ENCODE peak calls at places on chromosomes 5 and 9, in six cellular contexts. V is CD4-positive, CD25-positive, alpha-beta regulatory T cell; Q is neural progenitor cell; G is naive thymus-derived CD4-positive, alpha-beta T cell; I is ascending aorta; L is ovary. C is an unnamed sample. For H3K9me3 and H3K4me1, the result is how much of the 10 kb centered on the place peaks cover.

GRCh38 chr5:88883566-88884434 is 816 bp upstream of the MEF2C start:
- DNase-seq in V (no peak), G (no peak), L (peak), Q (peak), I (peak), C (peak)

GRCh38 chr5:135829681-135830383 is 4.6 kb upstream of the SLC25A48 start:
- DNase-seq in Q (peak), V (no peak), L (no peak), I (peak), G (no peak), C (peak)

GRCh38 chr5:137022725-137023124 is 476.4 kb downstream of the SPOCK1 start:
- DNase-seq in V (no peak), L (no peak), G (no peak), I (no peak), Q (no peak), C (no peak)

GRCh38 chr9:123323482-123324013 is 32.4 kb upstream of the CRB2 start:
- DNase-seq in G (no peak), V (no peak), L (no peak), I (no peak), Q (no peak), C (no peak)

GRCh38 chr5:54717870-54718269 is 200.3 kb downstream of the SNX18 start:
- DNase-seq in V (no peak), L (no peak), G (no peak), I (no peak), Q (no peak), C (no peak)

GRCh38 chr5:10151656-10152055 is 98.0 kb downstream of the ATPSCKMT start:
- DNase-seq in G (no peak), I (no peak), Q (no peak), V (no peak), L (no peak), C (no peak)

GRCh38 chr9:124282442-124283231 is 24.9 kb downstream of the NEK6 start:
- DNase-seq in I (peak), Q (no peak), V (no peak), G (no peak), L (peak), C (peak)

GRCh38 chr9:133914483-133915342 is 77.4 kb downstream of the VAV2 start:
- DNase-seq in G (no peak), L (no peak), V (no peak), I (no peak), Q (peak), C (no peak)

GRCh38 chr5:132677191-132677590 is 3.4 kb downstream of the IL4 start:
- DNase-seq in Q (peak), I (peak), G (no peak), L (no peak), V (no peak), C (no peak)

GRCh38 chr9:137138058-137138697 is 776 bp upstream of the GRIN1 start:
- DNase-seq in Q (peak), V (no peak), I (no peak), L (no peak), G (no peak), C (no peak)

GRCh38 chr5:90740244-90740799 is 181.7 kb downstream of the ADGRV1 start:
- DNase-seq in Q (no peak), V (no peak), I (no peak), L (no peak), G (no peak), C (no peak)

GRCh38 chr5:14726066-14726838 is 61.7 kb downstream of the OTULIN start:
- DNase-seq in Q (no peak), V (no peak), L (no peak), G (no peak), I (no peak), C (no peak)

GRCh38 chr9:106420511-106420944 is 442.4 kb upstream of the ZNF462 start:
- DNase-seq in V (no peak), I (no peak), L (no peak), G (no peak), Q (no peak), C (no peak)

GRCh38 chr5:180636403-180637075 is 12.9 kb downstream of the FLT4 start:
- DNase-seq in G (no peak), V (no peak), I (no peak), L (peak), Q (no peak), C (peak)

GRCh38 chr9:95813923-95814322 is 61.6 kb upstream of the ERCC6L2 start:
- DNase-seq in Q (no peak), I (no peak), G (no peak), L (no peak), V (no peak), C (no peak)

GRCh38 chr5:132836852-132837251 is 6.4 kb upstream of the SHROOM1 start:
- DNase-seq in G (no peak), V (no peak), I (peak), Q (no peak), L (no peak), C (no peak)

GRCh38 chr9:72149231-72149975 is at the start of gene GDA:
- DNase-seq in G (no peak), I (no peak), Q (peak), V (no peak), L (no peak), C (no peak)

GRCh38 chr5:142865631-142866030 is 95.5 kb downstream of the ARHGAP26 start:
- DNase-seq in L (no peak), V (no peak), Q (no peak), I (no peak), G (no peak), C (no peak)

GRCh38 chr5:142474426-142474825 is 149.6 kb upstream of the SPRY4 start:
- DNase-seq in L (no peak), Q (no peak), G (no peak), I (no peak), V (no peak), C (no peak)

GRCh38 chr5:61641748-61642565 is 309.9 kb downstream of the ZSWIM6 start:
- DNase-seq in V (no peak), L (no peak), G (no peak), Q (no peak), I (no peak), C (no peak)

GRCh38 chr5:156883316-156883875 is 33.3 kb downstream of the PPP1R2B start:
- DNase-seq in Q (no peak), V (no peak), L (no peak), G (no peak), I (no peak), C (no peak)

GRCh38 chr9:22084336-22085035 is 75.4 kb upstream of the CDKN2B start:
- DNase-seq in I (no peak), G (no peak), Q (no peak), L (no peak), V (no peak), C (no peak)

GRCh38 chr9:34047864-34048729 is 590 bp downstream of the UBAP2 start:
- DNase-seq in Q (peak), V (peak), I (peak), L (peak), G (no peak), C (peak)

GRCh38 chr9:134645607-134646365 is 4.2 kb downstream of the COL5A1 start:
- DNase-seq in L (no peak), G (no peak), I (no peak), Q (no peak), V (no peak), C (no peak)

GRCh38 chr5:60744682-60745081 is 44.7 kb upstream of the DEPDC1B start:
- DNase-seq in V (no peak), Q (no peak), L (no peak), I (no peak), G (no peak), C (no peak)

GRCh38 chr9:87714819-87715218 is 11.1 kb upstream of the CTSL start:
- DNase-seq in V (no peak), G (no peak), Q (no peak), I (no peak), L (peak), C (no peak)

GRCh38 chr9:97703437-97704326 is 6.5 kb upstream of the XPA start:
- DNase-seq in Q (no peak), I (peak), G (no peak), L (peak), V (no peak), C (no peak)

GRCh38 chr9:131500939-131501541 is 1.7 kb upstream of the POMT1 start:
- DNase-seq in L (no peak), V (no peak), Q (no peak), G (peak), I (no peak), C (no peak)

GRCh38 chr9:130444565-130445221 is at the start of gene ASS1:
- DNase-seq in V (peak), I (peak), Q (peak), L (peak), G (peak), C (peak)

DNA sequence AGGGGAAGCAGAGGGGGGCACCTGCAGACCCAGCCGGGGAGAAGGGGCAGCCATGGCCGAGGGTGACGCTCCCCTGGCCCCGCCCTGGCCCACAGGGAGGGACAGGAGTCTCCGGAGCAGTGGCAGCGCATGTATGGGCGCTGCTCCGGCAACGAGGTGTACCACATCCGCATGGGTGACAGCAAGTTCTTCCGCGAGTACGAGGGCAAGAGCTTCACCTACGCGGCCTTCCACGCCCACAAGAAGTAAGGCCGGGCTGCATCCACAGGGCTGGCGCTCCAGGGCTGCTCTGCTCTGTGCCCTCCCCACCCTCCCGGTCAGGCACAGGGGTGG is 68.2 kb downstream of the KCNT1 start:
- DNase-seq in I (no peak), L (no peak), V (no peak), Q (no peak), G (no peak), C (no peak)
- H3K9me3 ChIP-seq in I (under half), L (under half), V (under half), Q (under half), G (under half), C (under half)

DNA sequence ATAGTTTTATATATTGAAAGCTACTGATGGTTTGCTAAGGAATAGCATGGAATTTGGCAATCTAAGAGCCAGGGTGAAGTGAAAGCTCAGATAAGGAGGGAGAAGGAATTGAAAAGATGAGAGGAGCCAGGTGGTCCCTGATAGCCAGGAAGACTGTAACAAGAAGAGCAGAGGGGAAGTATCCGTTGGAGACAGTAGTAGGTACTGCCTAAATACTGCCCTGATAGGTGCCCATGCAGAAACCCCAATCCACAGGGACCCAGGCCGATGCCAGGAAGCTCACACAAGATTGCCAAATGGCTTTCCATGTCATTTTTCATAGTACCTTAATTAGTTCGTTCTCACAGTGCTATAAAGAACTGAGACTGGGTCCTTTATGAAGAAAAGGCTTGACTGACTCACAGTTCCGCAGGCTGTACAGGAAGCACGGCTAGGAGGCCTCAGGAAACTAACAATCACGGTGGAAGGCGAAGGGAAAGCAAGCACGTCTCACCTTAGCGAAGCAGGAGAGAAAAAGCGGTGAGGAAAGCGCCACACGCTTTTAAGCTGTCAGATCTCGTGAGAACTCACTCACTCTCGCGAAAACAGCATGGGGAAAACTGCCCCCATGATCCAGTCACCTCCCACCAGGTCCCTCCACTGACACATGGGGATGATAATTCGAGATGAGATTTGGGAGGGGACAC is 13.0 kb downstream of the ACTL7B start:
- DNase-seq in L (no peak), G (no peak), I (no peak), V (no peak), Q (no peak), C (no peak)
- H3K4me3 ChIP-seq in L (no peak), G (peak), I (no peak), V (no peak), Q (no peak), C (no peak)

GRCh38 chr5:1751864-1752822 is 47.5 kb downstream of the MRPL36 start:
- DNase-seq in L (peak), V (no peak), Q (no peak), I (peak), G (no peak), C (no peak)
- H3K4me1 ChIP-seq in L (under half), V (under half), Q (under half), I (under half), G (under half), C (under half)

GRCh38 chr9:40926404-40927259 is 201.8 kb downstream of the FOXD4L6 start:
- DNase-seq in V (no peak), I (no peak), L (no peak), Q (no peak), G (no peak), C (no peak)

GRCh38 chr9:40927851-40928802 is 200.4 kb downstream of the FOXD4L6 start:
- DNase-seq in G (no peak), L (no peak), I (no peak), Q (no peak), V (no peak), C (no peak)

GRCh38 chr9:40928803-40929487 is 199.5 kb downstream of the FOXD4L6 start:
- DNase-seq in V (no peak), I (no peak), Q (no peak), L (no peak), G (no peak), C (no peak)

GRCh38 chr9:40927260-40927631 is 201.2 kb downstream of the FOXD4L6 start:
- DNase-seq in G (no peak), L (no peak), Q (no peak), I (no peak), V (no peak), C (no peak)

DNA sequence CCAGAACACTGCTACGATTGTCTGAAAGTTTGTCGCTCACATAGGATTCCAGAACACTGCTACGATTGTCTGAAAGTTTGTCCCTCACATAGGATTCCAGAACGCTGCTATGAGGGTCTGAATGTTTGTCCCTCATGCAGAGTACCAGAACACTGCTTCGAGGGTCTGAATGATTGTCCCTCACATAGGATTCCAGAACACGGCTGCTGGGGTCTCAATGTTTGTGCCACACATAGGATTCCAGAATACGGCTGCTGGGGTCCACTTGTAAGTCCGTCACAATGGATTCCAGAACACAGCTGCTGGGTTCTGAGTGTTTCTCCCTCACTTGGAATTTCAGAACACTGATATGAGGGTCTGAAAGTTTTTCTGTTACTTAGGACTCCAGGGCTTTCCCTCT is 203.3 kb downstream of the FOXD4L6 start:
- DNase-seq in I (no peak), Q (no peak), L (no peak), G (no peak), V (no peak), C (no peak)
- H3K9me3 ChIP-seq in I (half or more), Q (under half), L (under half), G (under half), V (half or more), C (half or more)

C was measured in left ventricle myocardium inferior.